ENCODE peak calls at places on chromosomes 6 and 20, in six cellular contexts. H, X, U, Z, A and J are unnamed samples.

GRCh38 chr6:140897804-140898573 is 1234.7 kb upstream of the GJE1 start:
- DNase-seq in H (no peak), X (no peak), U (no peak), Z (no peak), A (no peak), J (no peak)

GRCh38 chr20:19265646-19266374 is 53.4 kb downstream of the SLC24A3 start:
- DNase-seq in H (no peak), X (no peak), U (peak), Z (peak), A (peak), J (peak)

GRCh38 chr20:17504326-17504897 is 26.8 kb downstream of the BFSP1 start:
- DNase-seq in H (no peak), X (no peak), U (no peak), Z (no peak), A (peak), J (no peak)

GRCh38 chr6:137811121-137811911 is 55.7 kb upstream of the TNFAIP3 start:
- DNase-seq in H (peak), X (peak), U (no peak), Z (no peak), A (no peak), J (peak)

GRCh38 chr6:138086573-138087196 is 20.5 kb downstream of the PERP start:
- DNase-seq in H (peak), X (peak), U (no peak), Z (no peak), A (no peak), J (no peak)

GRCh38 chr6:10425973-10426780 is 11.3 kb upstream of the TFAP2A start:
- DNase-seq in H (no peak), X (peak), U (peak), Z (no peak), A (peak), J (peak)

GRCh38 chr6:170438402-170438753 is 114.7 kb downstream of the PSMB1 start:
- DNase-seq in H (peak), X (peak), U (peak), Z (no peak), A (peak), J (peak)

GRCh38 chr6:147201885-147202515 is 2.2 kb upstream of the STXBP5 start:
- DNase-seq in H (peak), X (peak), U (no peak), Z (no peak), A (peak), J (peak)

GRCh38 chr6:215335-216034 is 76.8 kb upstream of the DUSP22 start:
- DNase-seq in H (peak), X (peak), U (no peak), Z (no peak), A (no peak), J (peak)

GRCh38 chr6:155013457-155013876 is 18.4 kb downstream of the TIAM2 start:
- DNase-seq in H (peak), X (no peak), U (no peak), Z (no peak), A (peak), J (no peak)

GRCh38 chr20:297925-298754 is 770 bp downstream of the ZCCHC3 start:
- DNase-seq in H (peak), X (peak), U (peak), Z (peak), A (peak), J (peak)

GRCh38 chr6:107704377-107705013 is 119.6 kb downstream of the SCML4 start:
- DNase-seq in H (peak), X (peak), U (no peak), Z (peak), A (peak), J (peak)

GRCh38 chr6:141413196-141413595 is 719.5 kb upstream of the GJE1 start:
- DNase-seq in H (peak), X (peak), U (no peak), Z (no peak), A (no peak), J (no peak)

GRCh38 chr20:3889489-3890409 is 562 bp downstream of the PANK2 start:
- DNase-seq in H (no peak), X (peak), U (peak), Z (peak), A (peak), J (peak)

GRCh38 chr20:17611290-17611539 is 41.3 kb downstream of the DSTN start:
- DNase-seq in H (no peak), X (peak), U (no peak), Z (no peak), A (no peak), J (no peak)

GRCh38 chr20:34316191-34316814 is 13.1 kb upstream of the AHCY start:
- DNase-seq in H (peak), X (peak), U (no peak), Z (no peak), A (no peak), J (no peak)

GRCh38 chr6:135830971-135831370 is 20.5 kb upstream of the PDE7B start:
- DNase-seq in H (no peak), X (no peak), U (no peak), Z (no peak), A (no peak), J (no peak)

GRCh38 chr20:63664861-63665594 is 6.9 kb downstream of the RTEL1 start:
- DNase-seq in H (no peak), X (no peak), U (peak), Z (no peak), A (peak), J (no peak)

GRCh38 chr6:77650098-77650663 is 2.7 kb upstream of the MEI4 start:
- DNase-seq in H (no peak), X (peak), U (peak), Z (no peak), A (peak), J (no peak)

GRCh38 chr6:81608776-81609175 is 143.7 kb downstream of the TENT5A start:
- DNase-seq in H (peak), X (peak), U (no peak), Z (no peak), A (no peak), J (no peak)
- H2AFZ ChIP-seq in H (no peak), X (no peak), U (no peak), Z (no peak), A (no peak), J (no peak)

DNA sequence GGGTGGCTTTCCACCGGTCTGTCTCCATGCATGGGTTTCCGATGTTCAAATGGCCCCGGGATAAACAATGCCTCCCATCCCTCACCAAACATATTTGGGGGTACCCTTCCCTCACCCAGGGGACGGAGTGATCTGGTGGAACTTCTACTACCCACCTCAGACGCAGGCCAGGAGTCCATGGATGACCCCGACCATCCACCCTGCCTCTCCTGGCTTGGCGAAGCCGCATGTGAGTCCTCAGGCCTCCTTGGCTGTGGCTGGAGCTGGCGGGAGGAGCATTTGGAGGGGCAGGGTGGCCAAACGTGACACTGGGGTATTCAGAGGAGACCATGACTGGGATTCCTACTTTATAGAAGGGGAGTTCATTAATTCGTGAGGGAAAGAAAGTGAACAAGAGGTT is 45.9 kb upstream of the FRMD1 start:
- DNase-seq in H (no peak), X (no peak), U (peak), Z (no peak), A (no peak), J (no peak)
- H3K27ac ChIP-seq in H (no peak), X (no peak), U (no peak), Z (no peak), A (no peak), J (no peak)

DNA sequence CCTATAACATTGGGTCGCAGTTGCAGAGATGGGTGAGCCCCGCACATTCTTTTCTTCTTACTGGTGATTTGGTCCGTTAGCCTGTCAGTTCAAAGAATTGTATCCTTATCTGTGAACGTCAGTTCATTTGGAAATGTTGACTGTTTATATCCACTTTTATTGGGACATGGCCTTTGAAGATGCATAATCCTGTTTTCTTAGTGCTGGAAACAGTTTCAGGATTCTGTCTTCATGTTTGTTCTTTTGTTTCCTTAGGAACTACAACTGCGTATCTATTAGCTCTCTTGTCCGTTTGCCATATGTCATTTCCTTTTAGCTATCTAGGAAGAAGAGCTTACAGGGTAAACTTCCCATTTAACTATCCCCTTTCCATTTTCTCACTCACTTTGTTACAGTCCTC is 35.0 kb upstream of the TULP1 start:
- DNase-seq in H (no peak), X (no peak), U (no peak), Z (no peak), A (no peak), J (no peak)
- H2AFZ ChIP-seq in H (no peak), X (peak), U (no peak), Z (no peak), A (no peak), J (no peak)

GRCh38 chr6:6927437-6928361 is 180.1 kb upstream of the RREB1 start:
- DNase-seq in H (no peak), X (no peak), U (peak), Z (no peak), A (peak), J (no peak)
- H3K27ac ChIP-seq in H (no peak), X (no peak), U (no peak), Z (no peak), A (no peak), J (no peak)

GRCh38 chr6:52966101-52966500 is 29.0 kb downstream of the GSTA4 start:
- DNase-seq in H (no peak), X (no peak), U (no peak), Z (no peak), A (no peak), J (no peak)
- H2AFZ ChIP-seq in H (no peak), X (no peak), U (no peak), Z (no peak), A (no peak), J (no peak)

DNA sequence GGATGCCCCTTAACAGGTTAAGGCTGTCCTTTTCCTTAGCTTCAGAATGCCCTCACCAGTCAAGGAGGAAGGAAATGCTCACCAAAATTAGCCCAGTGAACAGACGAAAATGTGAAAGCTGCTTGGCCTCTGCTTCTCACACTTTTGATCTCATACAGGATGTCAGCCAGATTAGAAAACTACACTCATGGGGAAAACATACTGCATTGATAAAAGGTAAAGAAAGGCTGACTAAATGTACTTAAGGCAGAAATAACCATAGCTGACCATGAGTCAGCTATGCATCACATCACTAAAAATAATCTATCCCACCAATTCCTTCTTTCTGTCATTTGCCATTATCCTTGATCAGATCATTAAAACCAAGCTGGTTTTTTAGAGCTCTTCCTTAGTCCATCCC is 198.4 kb upstream of the TENT5A start:
- DNase-seq in H (peak), X (peak), U (no peak), Z (no peak), A (no peak), J (no peak)
- H3K27ac ChIP-seq in H (no peak), X (no peak), U (no peak), Z (no peak), A (peak), J (no peak)

GRCh38 chr6:84258268-84258667 is 30.8 kb upstream of the CEP162 start:
- DNase-seq in H (no peak), X (no peak), U (no peak), Z (no peak), A (peak), J (no peak)
- H2AFZ ChIP-seq in H (no peak), X (peak), U (no peak), Z (no peak), A (no peak), J (peak)

DNA sequence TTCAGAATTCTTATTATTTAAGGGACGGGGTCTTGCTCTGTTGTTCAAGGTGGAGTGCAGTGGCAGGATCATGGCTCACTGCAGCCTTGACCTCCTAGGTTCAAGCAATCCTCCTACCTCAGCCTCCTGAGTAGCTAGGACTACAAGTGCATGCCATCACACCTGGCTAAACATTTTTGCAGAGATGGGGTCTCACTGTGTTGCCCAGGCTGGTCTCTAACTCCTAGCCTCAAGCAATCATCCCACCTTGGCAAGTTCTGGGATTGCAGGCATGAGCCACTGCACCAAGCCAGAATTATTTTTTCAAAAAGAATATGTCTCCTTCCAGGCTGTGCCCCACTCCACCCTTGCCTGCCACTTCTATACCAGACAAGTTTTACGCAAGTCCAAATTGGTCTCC is 190.1 kb upstream of the SUPT3H start:
- DNase-seq in H (no peak), X (no peak), U (no peak), Z (no peak), A (no peak), J (no peak)
- H3K27ac ChIP-seq in H (no peak), X (no peak), U (no peak), Z (no peak), A (no peak), J (no peak)